ENCODE peak calls at places on chromosomes 13 and 19, in four cellular contexts. F is A549, T is H1, Y is HCT116. G is an unnamed sample.

GRCh38 chr19:46471778-46472543 is 598 bp upstream of the PNMA8A start:
- DNase-seq in F (no peak), T (no peak), Y (no peak), G (no peak)

GRCh38 chr13:74974234-74974879 is 507.6 kb downstream of the TBC1D4 start:
- DNase-seq in Y (no peak), T (no peak), F (no peak), G (no peak)

GRCh38 chr13:74708629-74709028 is 574.4 kb upstream of the KLF12 start:
- DNase-seq in F (no peak), T (no peak), Y (no peak), G (no peak)

GRCh38 chr19:54462713-54463530 is 656 bp downstream of the LENG9 start:
- DNase-seq in F (peak; percentile 84), Y (no peak), T (no peak), G (peak; percentile 69)

GRCh38 chr19:27522223-27522622 is 1690.7 kb downstream of the UQCRFS1 start:
- DNase-seq in F (no peak), T (no peak), Y (no peak), G (no peak)

GRCh38 chr13:37443538-37443937 is 155.0 kb downstream of the POSTN start:
- DNase-seq in F (no peak), T (no peak), Y (no peak), G (no peak)

GRCh38 chr13:49690133-49690989 is 925 bp downstream of the EBPL start:
- DNase-seq in T (no peak), F (peak; percentile 39), Y (no peak), G (no peak)

GRCh38 chr13:90968510-90968909 is 379.0 kb upstream of the MIR17HG start:
- DNase-seq in F (peak; percentile 44), T (peak; percentile 23), Y (peak; percentile 4), G (peak; percentile 52)

DNA sequence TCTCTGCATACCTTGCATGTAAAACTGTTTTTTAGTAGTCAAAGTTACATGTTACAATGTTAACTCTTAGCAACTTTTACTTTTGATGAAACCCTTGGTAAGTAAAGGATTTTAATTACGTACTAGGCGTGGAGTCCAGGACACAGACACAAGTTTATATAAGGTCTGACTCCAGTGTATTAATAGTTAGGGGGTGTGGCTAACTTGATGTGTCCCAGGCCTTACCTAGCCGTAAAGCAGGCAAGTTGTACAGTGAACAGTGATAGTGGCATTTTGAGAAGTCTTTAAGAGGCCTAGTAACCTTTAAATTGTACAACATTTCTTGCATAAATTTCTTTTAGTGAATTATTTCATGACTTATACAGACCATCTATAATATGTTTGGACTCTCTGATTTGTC is 5.9 kb downstream of the ZNF714 start:
- DNase-seq in T (no peak), F (no peak), Y (no peak), G (no peak)
- TF ChIP-seq MAX in T (no peak), F (no peak), Y (no peak), G (no peak)

DNA sequence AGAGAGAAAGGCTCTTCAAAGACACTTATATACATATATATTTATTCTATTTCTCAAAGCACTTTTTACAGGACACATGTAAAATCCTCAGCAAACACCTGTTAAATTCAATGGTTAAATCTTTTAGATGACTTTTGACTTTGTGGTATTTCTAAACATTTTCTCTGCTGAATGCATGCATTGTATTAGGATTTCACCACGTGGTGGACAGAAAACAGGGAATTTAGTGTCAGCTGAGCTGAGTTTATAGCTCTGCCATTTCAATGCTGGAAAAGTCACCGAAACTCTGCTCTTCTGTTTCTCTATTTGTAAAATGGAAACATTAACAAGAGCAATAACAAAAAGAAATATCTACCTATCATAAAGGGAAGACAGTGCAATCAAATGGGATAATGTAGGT is 375.6 kb downstream of the ENOX1 start:
- DNase-seq in T (no peak), Y (no peak), F (no peak), G (no peak)
- TF ChIP-seq MAX in T (no peak), Y (no peak), F (no peak), G (no peak)

GRCh38 chr13:24921881-24922280 is 157.9 kb downstream of the RNF17 start:
- DNase-seq in F (no peak), Y (no peak), T (no peak), G (no peak)
- TF ChIP-seq MAX in F (no peak), Y (no peak), T (no peak), G (no peak)

DNA sequence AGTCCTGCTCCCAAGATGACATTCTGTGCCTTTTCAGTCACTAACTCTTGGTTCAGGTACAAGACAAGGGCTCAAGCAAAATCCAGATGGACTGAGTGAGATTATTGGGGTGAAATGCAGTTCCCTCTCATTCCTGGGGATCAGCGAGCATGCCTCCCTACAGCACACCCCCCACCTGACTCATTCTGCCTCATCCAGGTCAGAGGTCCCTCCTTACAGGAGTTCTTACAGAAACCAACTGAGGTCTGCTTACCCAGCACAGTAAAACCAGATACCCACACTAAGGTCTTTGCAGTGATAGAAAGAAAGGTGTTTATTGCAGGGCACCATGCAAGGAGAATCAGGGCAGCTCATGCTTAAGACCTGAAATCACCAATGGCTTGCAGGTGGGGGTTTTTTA is 21.6 kb upstream of the MRI1 start:
- DNase-seq in T (no peak), Y (no peak), F (no peak), G (no peak)
- TF ChIP-seq MAX in T (no peak), Y (no peak), F (no peak), G (no peak)

GRCh38 chr19:19120308-19121156 is 17.7 kb downstream of the TMEM161A start:
- DNase-seq in F (peak; percentile 49), T (peak; percentile 99), Y (no peak), G (peak; percentile 100)

GRCh38 chr19:19113040-19113541 is 25.2 kb downstream of the TMEM161A start:
- DNase-seq in F (peak; percentile 16), T (no peak), Y (no peak), G (peak; percentile 62)

GRCh38 chr19:19119325-19120237 is 18.7 kb downstream of the TMEM161A start:
- DNase-seq in Y (no peak), F (no peak), T (no peak), G (no peak)

GRCh38 chr19:19111967-19112580 is 26.2 kb downstream of the TMEM161A start:
- DNase-seq in F (no peak), Y (no peak), T (no peak), G (no peak)

GRCh38 chr19:19115954-19116353 is 22.3 kb downstream of the TMEM161A start:
- DNase-seq in Y (no peak), F (peak; percentile 37), T (no peak), G (peak; percentile 88)
- TF ChIP-seq MAX in Y (no peak), F (no peak), T (no peak), G (no peak)

GRCh38 chr13:101455863-101456262 is 3.4 kb downstream of the ITGBL1 start:
- DNase-seq in Y (no peak), T (no peak), F (peak; percentile 71), G (no peak)
- TF ChIP-seq MAX in Y (no peak), T (no peak), F (peak; percentile 75), G (no peak)

GRCh38 chr19:56120371-56121179 is 520 bp downstream of the ZNF787 start:
- DNase-seq in F (peak; percentile 89), T (no peak), Y (peak; percentile 41), G (peak; percentile 52)

GRCh38 chr19:56124578-56124977 is 3.5 kb upstream of the ZNF787 start:
- DNase-seq in F (no peak), Y (no peak), T (no peak), G (no peak)

GRCh38 chr19:56126983-56127780 is 6.1 kb upstream of the ZNF787 start:
- DNase-seq in T (no peak), F (peak; percentile 31), Y (no peak), G (no peak)

GRCh38 chr19:56121180-56122167 is at the start of gene ZNF787:
- DNase-seq in T (peak; percentile 97), F (peak; percentile 99), Y (peak; percentile 96), G (peak; percentile 99)

DNA sequence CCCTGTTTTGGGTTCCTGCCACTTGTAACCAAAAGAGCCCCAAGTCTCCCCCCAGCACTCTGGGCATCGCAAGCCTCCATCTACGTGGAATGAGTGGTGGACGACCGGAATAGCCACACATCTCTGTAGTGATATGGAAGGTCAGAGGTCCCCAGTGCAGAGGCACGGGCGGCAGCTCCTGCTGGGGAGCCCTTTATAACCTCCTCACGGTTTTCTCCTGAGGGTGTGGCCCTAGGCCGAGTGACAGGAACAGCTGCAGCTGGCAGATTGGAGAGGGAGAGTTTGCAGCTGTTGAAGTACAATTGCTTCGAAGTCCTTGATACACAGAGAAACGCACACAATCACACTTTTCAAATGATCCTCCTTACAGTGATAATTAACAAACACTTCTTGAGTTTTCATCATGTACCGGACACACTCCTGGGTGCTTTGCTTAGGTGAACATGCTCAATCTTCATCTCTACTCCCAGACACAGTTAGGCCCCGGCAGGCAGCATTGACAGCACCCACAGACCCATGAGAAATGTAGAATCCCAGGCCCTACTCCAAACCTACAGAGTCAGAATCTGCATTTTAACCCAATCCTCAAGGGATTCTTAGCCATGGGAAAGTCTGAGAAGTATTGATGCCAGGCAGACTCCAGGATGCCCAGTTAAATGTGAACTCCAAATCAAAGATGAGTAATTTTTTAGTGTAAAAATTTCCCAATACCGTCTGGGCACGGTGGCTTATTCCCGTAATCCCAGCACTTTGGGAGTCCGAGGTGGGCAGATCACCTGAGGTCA is 4.9 kb upstream of the ZNF787 start:
- DNase-seq in F (no peak), Y (no peak), T (no peak), G (no peak)
- TF ChIP-seq MAX in F (no peak), Y (no peak), T (no peak), G (no peak)

DNA sequence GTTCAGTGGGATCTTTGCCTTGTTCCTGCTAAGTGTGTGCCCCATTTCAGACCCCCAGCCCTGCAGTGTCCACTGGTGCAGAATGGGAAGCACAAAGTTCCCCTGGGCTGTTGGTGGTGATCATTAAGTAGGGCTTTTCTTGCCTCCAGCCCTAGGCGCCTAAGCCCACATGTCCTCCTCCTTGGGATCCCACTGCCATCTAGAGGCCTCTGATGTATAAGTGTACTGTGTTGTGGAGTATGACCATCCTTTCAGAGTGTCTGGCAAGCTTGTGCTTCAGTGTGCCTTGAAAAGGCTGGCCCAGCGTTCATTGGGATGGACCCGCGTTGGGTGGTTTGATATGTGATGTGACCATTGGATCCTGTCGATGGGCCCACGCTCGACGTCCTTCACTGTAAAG is 71.2 kb downstream of the WASF3 start:
- DNase-seq in F (peak; percentile 14), Y (no peak), T (no peak), G (peak; percentile 22)
- TF ChIP-seq MAX in F (no peak), Y (no peak), T (no peak), G (no peak)

G was measured in WTC11.